ENCODE peak calls at places on chromosomes 12 and 14, in ten cellular contexts. R is K562, C is tibial nerve, J is A549, X is heart left ventricle, H is spleen, N is right lobe of liver, L is suprapubic skin, A is transverse colon, D is uterus. F is an unnamed sample.

GRCh38 chr14:58104808-58105207 is 47.2 kb downstream of the ARMH4 start:
- DNase-seq in A (no peak), X (no peak), J (no peak), C (no peak), H (no peak), R (no peak), N (no peak), L (no peak), D (no peak), F (no peak)

GRCh38 chr12:46268349-46268616 is 560 bp downstream of the SLC38A1 start:
- DNase-seq in N (no peak), H (peak), L (no peak), X (no peak), J (no peak), A (no peak), D (no peak), R (no peak), C (no peak), F (no peak)

GRCh38 chr14:81464253-81465001 is 64.3 kb upstream of the STON2 start:
- DNase-seq in J (peak), N (no peak), D (no peak), A (peak), X (no peak), H (no peak), L (no peak), C (peak), R (peak), F (peak)

GRCh38 chr12:112122823-112123690 is 2.3 kb upstream of the TRAFD1 start:
- DNase-seq in A (no peak), X (no peak), L (no peak), D (no peak), R (peak), N (no peak), J (no peak), C (no peak), H (no peak), F (no peak)

GRCh38 chr12:48629541-48629940 is 52.5 kb downstream of the KANSL2 start:
- DNase-seq in J (no peak), N (no peak), L (no peak), C (no peak), D (no peak), R (no peak), H (no peak), X (no peak), A (no peak), F (no peak)

GRCh38 chr12:79366374-79366773 is 324.4 kb downstream of the PAWR start:
- DNase-seq in L (no peak), C (no peak), D (no peak), N (no peak), A (no peak), R (no peak), J (no peak), X (no peak), H (no peak), F (no peak)

GRCh38 chr12:113252494-113252893 is 31.2 kb downstream of the TPCN1 start:
- DNase-seq in H (no peak), R (no peak), X (peak), L (no peak), D (no peak), A (no peak), N (no peak), J (no peak), C (no peak), F (no peak)

GRCh38 chr14:63701614-63702291 is 26.1 kb downstream of the SGPP1 start:
- DNase-seq in D (no peak), R (no peak), H (no peak), L (no peak), C (no peak), A (no peak), N (no peak), X (no peak), J (no peak), F (no peak)

GRCh38 chr12:42361909-42362706 is 36.1 kb downstream of the PPHLN1 start:
- DNase-seq in N (no peak), J (no peak), C (no peak), X (no peak), H (no peak), R (no peak), D (no peak), A (no peak), L (no peak), F (no peak)

GRCh38 chr14:91249841-91250616 is 5.5 kb upstream of the GPR68 start:
- DNase-seq in X (no peak), N (no peak), R (peak), L (no peak), C (no peak), H (peak), A (peak), D (no peak), J (no peak), F (no peak)

GRCh38 chr14:24903337-24903736 is 146.6 kb downstream of the STXBP6 start:
- DNase-seq in D (no peak), C (no peak), N (no peak), H (no peak), X (no peak), A (no peak), L (no peak), R (no peak), J (no peak), F (no peak)

GRCh38 chr12:124745891-124746570 is 117.6 kb downstream of the SCARB1 start:
- DNase-seq in R (peak), D (peak), C (peak), H (peak), L (peak), N (peak), J (peak), X (peak), A (peak), F (peak)

GRCh38 chr12:131060011-131060703 is 106.5 kb downstream of the ADGRD1 start:
- DNase-seq in X (no peak), C (no peak), H (no peak), D (peak), N (peak), R (no peak), A (no peak), L (peak), J (no peak), F (no peak)

GRCh38 chr14:50954811-50955372 is 10.6 kb upstream of the PYGL start:
- DNase-seq in A (no peak), L (no peak), N (no peak), D (no peak), X (no peak), H (no peak), R (no peak), J (peak), C (no peak), F (no peak)

GRCh38 chr12:95548056-95548538 is 3.2 kb downstream of the USP44 start:
- DNase-seq in R (peak), C (peak), X (no peak), L (peak), J (no peak), H (peak), N (no peak), A (peak), D (peak), F (peak)
- H3K27ac ChIP-seq in R (peak), C (peak), X (no peak), L (peak), J (peak), H (peak), N (no peak), A (peak), D (peak), F (peak)

DNA sequence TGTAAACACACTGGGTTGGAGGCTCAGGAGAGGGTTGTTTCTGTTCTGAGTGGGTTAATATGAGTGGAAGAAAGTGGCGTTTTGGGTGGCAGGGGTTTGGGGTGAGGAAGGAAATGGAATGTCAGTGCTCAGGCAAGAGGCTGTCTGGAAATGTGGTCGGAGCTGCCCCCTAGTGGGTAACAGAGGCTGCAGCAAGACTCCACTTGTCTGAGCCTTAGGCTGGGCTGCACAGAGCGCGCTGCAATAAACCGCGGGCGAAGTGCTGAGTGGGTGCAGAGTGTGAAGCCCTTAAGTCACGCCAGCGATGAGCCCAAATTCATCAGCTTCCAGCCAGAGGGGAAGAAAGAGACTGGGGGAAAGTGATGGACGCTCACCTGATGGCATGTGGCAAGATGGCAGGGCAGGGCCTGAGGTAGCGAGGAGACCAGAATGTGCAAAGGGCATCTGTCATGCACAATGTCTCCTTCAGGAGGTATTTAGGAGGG is 12.3 kb downstream of the VSX2 start:
- DNase-seq in D (peak), J (peak), L (peak), X (peak), C (peak), H (peak), N (peak), A (peak), R (peak), F (peak)
- H3K4me3 ChIP-seq in D (no peak), J (peak), L (peak), X (peak), C (no peak), H (peak), N (peak), A (peak), R (no peak), F (peak)

DNA sequence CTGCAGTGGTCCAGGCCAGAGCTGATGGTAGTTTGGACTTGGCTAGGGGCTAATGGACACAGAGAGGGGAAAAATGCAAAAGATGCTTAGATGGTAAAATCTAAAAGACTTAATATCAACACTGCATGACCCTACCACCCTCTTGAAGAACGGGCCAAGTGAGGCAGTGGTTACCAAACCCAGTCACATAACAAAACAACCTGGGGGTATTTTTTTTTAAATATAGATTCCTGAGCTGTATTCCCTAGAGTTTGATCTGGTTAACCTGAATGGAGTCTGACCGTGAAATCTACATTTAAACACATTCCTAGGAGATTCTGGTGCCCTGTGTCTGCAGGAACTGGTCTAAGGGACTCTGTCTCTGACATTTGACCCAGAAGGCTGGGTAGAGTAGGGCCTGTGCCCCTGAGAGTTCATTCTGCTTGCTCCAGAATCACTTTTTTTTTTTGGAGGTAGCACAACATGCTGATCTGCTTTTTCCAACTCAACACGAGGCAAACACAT is 15.7 kb downstream of the ABHD4 start:
- DNase-seq in J (no peak), N (no peak), L (no peak), X (no peak), R (no peak), C (no peak), A (no peak), D (no peak), H (no peak), F (no peak)
- TF ChIP-seq POLR2A in J (no peak), N (no peak), L (no peak), X (no peak), R (no peak), C (no peak), A (no peak), D (no peak), H (no peak), F (no peak)

GRCh38 chr14:56008160-56008559 is 110.1 kb upstream of the PELI2 start:
- DNase-seq in R (no peak), A (no peak), D (no peak), N (no peak), L (no peak), C (no peak), J (no peak), X (no peak), H (no peak), F (no peak)
- H3K27ac ChIP-seq in R (no peak), A (no peak), D (no peak), N (no peak), L (no peak), C (no peak), J (no peak), X (no peak), H (no peak), F (no peak)

GRCh38 chr14:89399594-89400068 is 17.4 kb downstream of the FOXN3 start:
- DNase-seq in D (no peak), A (no peak), X (no peak), R (no peak), N (no peak), C (no peak), H (no peak), J (no peak), L (peak), F (no peak)

GRCh38 chr14:89399157-89399556 is 17.9 kb downstream of the FOXN3 start:
- DNase-seq in R (no peak), A (no peak), L (peak), C (no peak), H (no peak), J (no peak), X (no peak), N (no peak), D (no peak), F (no peak)

GRCh38 chr14:89394920-89395319 is 22.1 kb downstream of the FOXN3 start:
- DNase-seq in H (no peak), D (no peak), L (no peak), J (no peak), C (no peak), N (no peak), A (no peak), X (no peak), R (no peak), F (no peak)

GRCh38 chr14:89400529-89400928 is 16.5 kb downstream of the FOXN3 start:
- DNase-seq in R (no peak), A (no peak), H (no peak), L (peak), N (no peak), J (no peak), C (no peak), X (no peak), D (no peak), F (no peak)

GRCh38 chr14:89397569-89397968 is 19.5 kb downstream of the FOXN3 start:
- DNase-seq in L (peak), R (no peak), C (no peak), D (no peak), X (no peak), N (no peak), A (no peak), H (no peak), J (no peak), F (no peak)
- H3K4me3 ChIP-seq in L (no peak), R (no peak), C (no peak), D (no peak), X (no peak), N (no peak), A (no peak), H (no peak), J (no peak), F (no peak)

DNA sequence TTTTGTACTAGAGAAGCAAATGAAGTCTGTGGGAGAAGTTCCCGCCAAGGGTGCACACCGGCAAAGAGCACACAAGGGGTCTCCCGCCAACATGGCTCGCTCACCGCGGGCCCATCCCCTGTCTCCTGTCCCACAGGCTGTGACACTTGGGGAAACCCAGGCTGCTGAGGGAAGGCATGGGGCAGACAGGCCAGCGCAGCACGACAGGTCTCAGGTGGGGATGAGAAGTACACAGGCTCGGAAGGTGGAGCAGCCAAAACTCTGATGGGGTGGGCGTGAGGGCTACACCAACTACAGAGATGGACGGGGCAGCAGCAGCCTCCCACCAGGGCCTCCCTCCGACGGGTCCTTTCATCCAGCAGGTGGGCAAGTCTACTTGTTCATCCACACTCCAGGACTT is 64.4 kb downstream of the RNF34 start:
- DNase-seq in N (no peak), J (no peak), D (no peak), C (no peak), R (no peak), H (no peak), L (no peak), A (no peak), X (no peak), F (no peak)
- TF ChIP-seq POLR2A in N (no peak), J (no peak), D (no peak), C (no peak), R (no peak), H (no peak), L (no peak), A (no peak), X (no peak), F (no peak)

F was measured in prostate gland.